ENCODE peak calls at places on chromosomes 12 and 14, in five cellular contexts. S is pancreas, Y is psoas muscle, J is esophagus squamous epithelium, D is lower lobe of right lung. Q is an unnamed sample. For H3K9me3 and H3K27me3, the result is how much of the 10 kb centered on the place peaks cover.

GRCh38 chr12:111408116-111408440 is 2.4 kb downstream of the SH2B3 start:
- DNase-seq in Y (no peak), J (no peak), S (no peak), D (no peak), Q (no peak)

GRCh38 chr12:21502164-21502496 is 541 bp downstream of the GOLT1B start:
- DNase-seq in Y (no peak), J (no peak), S (no peak), D (peak), Q (no peak)

GRCh38 chr14:56196274-56196673 is 78.1 kb downstream of the PELI2 start:
- DNase-seq in J (no peak), D (no peak), Y (no peak), S (no peak), Q (no peak)

GRCh38 chr12:124917135-124917840 is 2.8 kb upstream of the UBC start:
- DNase-seq in Y (peak), D (peak), J (no peak), S (peak), Q (peak)

GRCh38 chr14:74549588-74549987 is 56.0 kb downstream of the ISCA2 start:
- DNase-seq in Y (peak), J (no peak), S (no peak), D (no peak), Q (no peak)

GRCh38 chr14:70448633-70449032 is 3.3 kb upstream of the ADAM21 start:
- DNase-seq in Y (no peak), D (no peak), S (no peak), J (no peak), Q (no peak)

GRCh38 chr14:95519699-95520098 is 3.2 kb upstream of the SYNE3 start:
- DNase-seq in S (no peak), D (peak), J (peak), Y (peak), Q (peak)

GRCh38 chr14:93962701-93963601 is 13.4 kb downstream of the ASB2 start:
- DNase-seq in D (peak), Y (peak), J (no peak), S (no peak), Q (no peak)

GRCh38 chr14:64724578-64724930 is 20.3 kb downstream of the PLEKHG3 start:
- DNase-seq in S (no peak), Y (no peak), D (no peak), J (no peak), Q (no peak)

GRCh38 chr12:111411187-111411764 is 5.6 kb downstream of the SH2B3 start:
- DNase-seq in S (no peak), J (no peak), Y (no peak), D (no peak), Q (no peak)

GRCh38 chr12:27550653-27550975 is 26.6 kb downstream of the PPFIBP1 start:
- DNase-seq in D (no peak), J (no peak), Y (no peak), S (no peak), Q (no peak)

GRCh38 chr14:42316746-42317145 is 710.1 kb downstream of the LRFN5 start:
- DNase-seq in S (no peak), J (no peak), D (no peak), Y (no peak), Q (no peak)
- H3K9me3 ChIP-seq in S (under half), J (under half), D (under half), Y (under half), Q (under half)

GRCh38 chr12:25648460-25648859 is 95.4 kb upstream of the LMNTD1 start:
- DNase-seq in J (no peak), D (peak), S (no peak), Y (no peak), Q (no peak)
- H3K27ac ChIP-seq in J (peak), D (no peak), S (no peak), Y (no peak), Q (no peak)

DNA sequence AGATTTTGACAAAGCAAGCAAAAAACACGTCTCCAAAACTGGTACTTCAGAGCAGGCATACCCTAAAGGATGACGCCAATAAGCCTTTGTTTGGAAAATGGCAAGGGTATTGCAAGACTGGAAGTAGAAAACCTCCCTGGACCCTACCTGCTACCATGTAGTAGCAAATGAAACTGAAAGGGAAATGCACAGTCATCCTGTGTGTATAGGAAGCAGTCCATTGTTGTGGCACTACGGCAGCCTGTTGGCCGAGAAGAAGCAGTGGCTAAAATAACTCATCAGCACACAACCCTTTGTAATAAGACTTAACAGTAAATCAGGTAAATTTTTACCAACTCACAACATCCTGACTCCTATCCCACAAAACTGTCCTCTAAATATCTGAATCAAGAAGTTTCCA is 386.4 kb downstream of the RGS6 start:
- DNase-seq in S (no peak), J (no peak), D (no peak), Y (no peak), Q (no peak)
- H3K27me3 ChIP-seq in S (under half), J (under half), D (under half), Y (under half), Q (under half)

GRCh38 chr12:132972374-132972773 is 13.8 kb upstream of the ZNF26 start:
- DNase-seq in D (no peak), S (no peak), J (no peak), Y (no peak), Q (no peak)
- H3K9me3 ChIP-seq in D (under half), S (under half), J (under half), Y (under half), Q (half or more)

Q was measured in ascending aorta.